ENCODE peak calls at places on chromosome 17, in ten cellular contexts. One of them, this sample, is unnamed.

GRCh38 chr17:80612997-80613731 is 68.5 kb downstream of the RPTOR start:
- DNase-seq in Panc1: no peak
- DNase-seq in MG63: no peak
- DNase-seq in tibial nerve: no peak
- DNase-seq in body of pancreas: no peak
- DNase-seq in mammary epithelial cell: no peak
- DNase-seq in AG04450: no peak
- DNase-seq in effector memory CD4-positive, alpha-beta T cell: no peak
- DNase-seq in CD8-positive, alpha-beta T cell: no peak
- DNase-seq in right lobe of liver: no peak
- DNase-seq in this sample: no peak

GRCh38 chr17:44970136-44970737 is 2.1 kb upstream of the C1QL1 start:
- DNase-seq in body of pancreas: no peak
- DNase-seq in tibial nerve: no peak
- DNase-seq in CD8-positive, alpha-beta T cell: peak; percentile 26
- DNase-seq in effector memory CD4-positive, alpha-beta T cell: no peak
- DNase-seq in MG63: no peak
- DNase-seq in Panc1: no peak
- DNase-seq in mammary epithelial cell: no peak
- DNase-seq in AG04450: no peak
- DNase-seq in right lobe of liver: no peak
- DNase-seq in this sample: no peak

GRCh38 chr17:22409160-22409751 is 716.9 kb downstream of the KCNJ18 start:
- DNase-seq in AG04450: no peak
- DNase-seq in CD8-positive, alpha-beta T cell: no peak
- DNase-seq in Panc1: no peak
- DNase-seq in effector memory CD4-positive, alpha-beta T cell: no peak
- DNase-seq in MG63: no peak
- DNase-seq in mammary epithelial cell: no peak
- DNase-seq in right lobe of liver: no peak
- DNase-seq in tibial nerve: no peak
- DNase-seq in body of pancreas: no peak
- DNase-seq in this sample: no peak

GRCh38 chr17:14019186-14019956 is 49.9 kb upstream of the COX10 start:
- DNase-seq in tibial nerve: no peak
- DNase-seq in AG04450: peak; percentile 3
- DNase-seq in effector memory CD4-positive, alpha-beta T cell: no peak
- DNase-seq in body of pancreas: no peak
- DNase-seq in right lobe of liver: peak; percentile 37
- DNase-seq in CD8-positive, alpha-beta T cell: no peak
- DNase-seq in mammary epithelial cell: peak; percentile 10
- DNase-seq in MG63: peak; percentile 57
- DNase-seq in Panc1: no peak
- DNase-seq in this sample: no peak

GRCh38 chr17:19943026-19943425 is 34.6 kb downstream of the AKAP10 start:
- DNase-seq in Panc1: no peak
- DNase-seq in mammary epithelial cell: no peak
- DNase-seq in body of pancreas: no peak
- DNase-seq in effector memory CD4-positive, alpha-beta T cell: no peak
- DNase-seq in MG63: no peak
- DNase-seq in right lobe of liver: no peak
- DNase-seq in tibial nerve: no peak
- DNase-seq in CD8-positive, alpha-beta T cell: no peak
- DNase-seq in AG04450: no peak
- DNase-seq in this sample: no peak

GRCh38 chr17:75472119-75472518 is 15.7 kb downstream of the TMEM94 start:
- DNase-seq in MG63: no peak
- DNase-seq in mammary epithelial cell: peak; percentile 33
- DNase-seq in effector memory CD4-positive, alpha-beta T cell: no peak
- DNase-seq in CD8-positive, alpha-beta T cell: no peak
- DNase-seq in tibial nerve: no peak
- DNase-seq in body of pancreas: no peak
- DNase-seq in right lobe of liver: peak; percentile 49
- DNase-seq in Panc1: no peak
- DNase-seq in AG04450: no peak
- DNase-seq in this sample: no peak

GRCh38 chr17:82948081-82948511 is 108.3 kb upstream of the ZNF750 start:
- DNase-seq in right lobe of liver: peak; percentile 15
- DNase-seq in Panc1: no peak
- DNase-seq in effector memory CD4-positive, alpha-beta T cell: no peak
- DNase-seq in MG63: no peak
- DNase-seq in tibial nerve: no peak
- DNase-seq in body of pancreas: peak; percentile 4
- DNase-seq in mammary epithelial cell: no peak
- DNase-seq in AG04450: no peak
- DNase-seq in CD8-positive, alpha-beta T cell: no peak
- DNase-seq in this sample: no peak

GRCh38 chr17:61415374-61416210 is 15.9 kb downstream of the TBX2 start:
- DNase-seq in tibial nerve: no peak
- DNase-seq in mammary epithelial cell: no peak
- DNase-seq in CD8-positive, alpha-beta T cell: no peak
- DNase-seq in body of pancreas: no peak
- DNase-seq in right lobe of liver: no peak
- DNase-seq in MG63: no peak
- DNase-seq in AG04450: no peak
- DNase-seq in effector memory CD4-positive, alpha-beta T cell: no peak
- DNase-seq in Panc1: no peak
- DNase-seq in this sample: peak; percentile 85

GRCh38 chr17:4591529-4591928 is 7.2 kb downstream of the SMTNL2 start:
- DNase-seq in Panc1: no peak
- DNase-seq in CD8-positive, alpha-beta T cell: no peak
- DNase-seq in effector memory CD4-positive, alpha-beta T cell: no peak
- DNase-seq in AG04450: no peak
- DNase-seq in body of pancreas: no peak
- DNase-seq in MG63: peak; percentile 53
- DNase-seq in right lobe of liver: no peak
- DNase-seq in tibial nerve: no peak
- DNase-seq in mammary epithelial cell: peak; percentile 25
- DNase-seq in this sample: no peak

GRCh38 chr17:70276931-70277330 is 107.6 kb downstream of the KCNJ2 start:
- DNase-seq in mammary epithelial cell: no peak
- DNase-seq in AG04450: no peak
- DNase-seq in MG63: peak; percentile 34
- DNase-seq in CD8-positive, alpha-beta T cell: no peak
- DNase-seq in body of pancreas: no peak
- DNase-seq in Panc1: no peak
- DNase-seq in right lobe of liver: no peak
- DNase-seq in effector memory CD4-positive, alpha-beta T cell: no peak
- DNase-seq in tibial nerve: no peak
- DNase-seq in this sample: no peak

GRCh38 chr17:44956076-44956475 is 8.5 kb upstream of the KIF18B start:
- DNase-seq in effector memory CD4-positive, alpha-beta T cell: no peak
- DNase-seq in mammary epithelial cell: no peak
- DNase-seq in Panc1: no peak
- DNase-seq in body of pancreas: no peak
- DNase-seq in AG04450: no peak
- DNase-seq in right lobe of liver: no peak
- DNase-seq in tibial nerve: no peak
- DNase-seq in MG63: no peak
- DNase-seq in CD8-positive, alpha-beta T cell: no peak
- DNase-seq in this sample: no peak

GRCh38 chr17:83189673-83190385 is 110.4 kb downstream of the METRNL start:
- DNase-seq in mammary epithelial cell: no peak
- DNase-seq in Panc1: no peak
- DNase-seq in body of pancreas: no peak
- DNase-seq in right lobe of liver: peak; percentile 11
- DNase-seq in effector memory CD4-positive, alpha-beta T cell: no peak
- DNase-seq in CD8-positive, alpha-beta T cell: no peak
- DNase-seq in MG63: peak; percentile 74
- DNase-seq in AG04450: peak; percentile 90
- DNase-seq in tibial nerve: peak; percentile 71
- DNase-seq in this sample: peak; percentile 82

GRCh38 chr17:6231886-6232767 is 161.9 kb downstream of the WSCD1 start:
- DNase-seq in MG63: peak; percentile 48
- DNase-seq in Panc1: no peak
- DNase-seq in CD8-positive, alpha-beta T cell: no peak
- DNase-seq in AG04450: no peak
- DNase-seq in effector memory CD4-positive, alpha-beta T cell: no peak
- DNase-seq in body of pancreas: no peak
- DNase-seq in tibial nerve: no peak
- DNase-seq in mammary epithelial cell: peak; percentile 79
- DNase-seq in right lobe of liver: no peak
- DNase-seq in this sample: no peak

GRCh38 chr17:59888145-59888750 is 4.5 kb downstream of the TUBD1 start:
- DNase-seq in mammary epithelial cell: no peak
- DNase-seq in tibial nerve: no peak
- DNase-seq in effector memory CD4-positive, alpha-beta T cell: no peak
- DNase-seq in MG63: no peak
- DNase-seq in Panc1: no peak
- DNase-seq in CD8-positive, alpha-beta T cell: no peak
- DNase-seq in right lobe of liver: no peak
- DNase-seq in body of pancreas: no peak
- DNase-seq in AG04450: no peak
- DNase-seq in this sample: no peak
- H3K27me3 ChIP-seq in mammary epithelial cell: no peaks in the 10 kb centered on the region
- H3K27me3 ChIP-seq in tibial nerve: no peaks in the 10 kb centered on the region
- H3K27me3 ChIP-seq in effector memory CD4-positive, alpha-beta T cell: no peaks in the 10 kb centered on the region
- H3K27me3 ChIP-seq in MG63: no peaks in the 10 kb centered on the region
- H3K27me3 ChIP-seq in Panc1: no peaks in the 10 kb centered on the region
- H3K27me3 ChIP-seq in CD8-positive, alpha-beta T cell: no peaks in the 10 kb centered on the region
- H3K27me3 ChIP-seq in right lobe of liver: no peaks in the 10 kb centered on the region
- H3K27me3 ChIP-seq in body of pancreas: no peaks in the 10 kb centered on the region
- H3K27me3 ChIP-seq in AG04450: no peaks in the 10 kb centered on the region
- H3K27me3 ChIP-seq in this sample: no peaks in the 10 kb centered on the region

GRCh38 chr17:48589060-48589830 is 796 bp downstream of the HOXB3 start:
- DNase-seq in Panc1: no peak
- DNase-seq in body of pancreas: no peak
- DNase-seq in AG04450: no peak
- DNase-seq in right lobe of liver: no peak
- DNase-seq in mammary epithelial cell: no peak
- DNase-seq in tibial nerve: no peak
- DNase-seq in CD8-positive, alpha-beta T cell: no peak
- DNase-seq in MG63: no peak
- DNase-seq in effector memory CD4-positive, alpha-beta T cell: no peak
- DNase-seq in this sample: no peak

GRCh38 chr17:48587276-48588073 is 2.6 kb downstream of the HOXB3 start:
- DNase-seq in right lobe of liver: no peak
- DNase-seq in tibial nerve: no peak
- DNase-seq in Panc1: no peak
- DNase-seq in body of pancreas: no peak
- DNase-seq in MG63: no peak
- DNase-seq in mammary epithelial cell: no peak
- DNase-seq in CD8-positive, alpha-beta T cell: no peak
- DNase-seq in effector memory CD4-positive, alpha-beta T cell: no peak
- DNase-seq in AG04450: no peak
- DNase-seq in this sample: no peak

GRCh38 chr17:48583708-48584582 is 5.8 kb upstream of the HOXB4 start:
- DNase-seq in right lobe of liver: no peak
- DNase-seq in mammary epithelial cell: no peak
- DNase-seq in tibial nerve: no peak
- DNase-seq in effector memory CD4-positive, alpha-beta T cell: no peak
- DNase-seq in MG63: no peak
- DNase-seq in Panc1: no peak
- DNase-seq in AG04450: no peak
- DNase-seq in body of pancreas: no peak
- DNase-seq in CD8-positive, alpha-beta T cell: no peak
- DNase-seq in this sample: no peak

GRCh38 chr17:48588074-48588415 is 2.0 kb downstream of the HOXB3 start:
- DNase-seq in CD8-positive, alpha-beta T cell: no peak
- DNase-seq in effector memory CD4-positive, alpha-beta T cell: no peak
- DNase-seq in mammary epithelial cell: no peak
- DNase-seq in MG63: no peak
- DNase-seq in right lobe of liver: no peak
- DNase-seq in AG04450: no peak
- DNase-seq in Panc1: no peak
- DNase-seq in body of pancreas: no peak
- DNase-seq in tibial nerve: no peak
- DNase-seq in this sample: no peak

GRCh38 chr17:48586355-48586924 is 3.6 kb downstream of the HOXB3 start:
- DNase-seq in tibial nerve: no peak
- DNase-seq in Panc1: no peak
- DNase-seq in body of pancreas: no peak
- DNase-seq in CD8-positive, alpha-beta T cell: no peak
- DNase-seq in AG04450: no peak
- DNase-seq in effector memory CD4-positive, alpha-beta T cell: no peak
- DNase-seq in MG63: no peak
- DNase-seq in mammary epithelial cell: no peak
- DNase-seq in right lobe of liver: peak; percentile 41
- DNase-seq in this sample: no peak
- H3K27me3 ChIP-seq in tibial nerve: peaks cover 100% of the 10 kb centered on the region
- H3K27me3 ChIP-seq in Panc1: no peaks in the 10 kb centered on the region
- H3K27me3 ChIP-seq in body of pancreas: no peaks in the 10 kb centered on the region
- H3K27me3 ChIP-seq in CD8-positive, alpha-beta T cell: peaks cover 48% of the 10 kb centered on the region
- H3K27me3 ChIP-seq in AG04450: no peaks in the 10 kb centered on the region
- H3K27me3 ChIP-seq in effector memory CD4-positive, alpha-beta T cell: peaks cover 18% of the 10 kb centered on the region
- H3K27me3 ChIP-seq in MG63: no peaks in the 10 kb centered on the region
- H3K27me3 ChIP-seq in mammary epithelial cell: no peaks in the 10 kb centered on the region
- H3K27me3 ChIP-seq in right lobe of liver: no peaks in the 10 kb centered on the region
- H3K27me3 ChIP-seq in this sample: no peaks in the 10 kb centered on the region

GRCh38 chr17:36945160-36945559 is 3.6 kb upstream of the AATF start:
- DNase-seq in body of pancreas: no peak
- DNase-seq in CD8-positive, alpha-beta T cell: no peak
- DNase-seq in tibial nerve: no peak
- DNase-seq in effector memory CD4-positive, alpha-beta T cell: no peak
- DNase-seq in Panc1: no peak
- DNase-seq in mammary epithelial cell: no peak
- DNase-seq in MG63: no peak
- DNase-seq in right lobe of liver: no peak
- DNase-seq in AG04450: no peak
- DNase-seq in this sample: no peak
- H3K27me3 ChIP-seq in body of pancreas: no peaks in the 10 kb centered on the region
- H3K27me3 ChIP-seq in CD8-positive, alpha-beta T cell: peaks cover 66% of the 10 kb centered on the region
- H3K27me3 ChIP-seq in tibial nerve: peaks cover 77% of the 10 kb centered on the region
- H3K27me3 ChIP-seq in effector memory CD4-positive, alpha-beta T cell: peaks cover 75% of the 10 kb centered on the region
- H3K27me3 ChIP-seq in Panc1: no peaks in the 10 kb centered on the region
- H3K27me3 ChIP-seq in mammary epithelial cell: peaks cover 65% of the 10 kb centered on the region
- H3K27me3 ChIP-seq in MG63: peaks cover 84% of the 10 kb centered on the region
- H3K27me3 ChIP-seq in right lobe of liver: peaks cover 27% of the 10 kb centered on the region
- H3K27me3 ChIP-seq in AG04450: peaks cover 77% of the 10 kb centered on the region
- H3K27me3 ChIP-seq in this sample: peaks cover 31% of the 10 kb centered on the region

GRCh38 chr17:81731271-81731670 is 19.2 kb downstream of the SLC25A10 start:
- DNase-seq in MG63: peak; percentile 46
- DNase-seq in mammary epithelial cell: no peak
- DNase-seq in effector memory CD4-positive, alpha-beta T cell: no peak
- DNase-seq in tibial nerve: no peak
- DNase-seq in body of pancreas: no peak
- DNase-seq in AG04450: no peak
- DNase-seq in Panc1: no peak
- DNase-seq in CD8-positive, alpha-beta T cell: no peak
- DNase-seq in right lobe of liver: no peak
- DNase-seq in this sample: no peak

GRCh38 chr17:81737947-81738800 is 26.1 kb downstream of the SLC25A10 start:
- DNase-seq in effector memory CD4-positive, alpha-beta T cell: no peak
- DNase-seq in tibial nerve: no peak
- DNase-seq in AG04450: no peak
- DNase-seq in body of pancreas: no peak
- DNase-seq in right lobe of liver: no peak
- DNase-seq in mammary epithelial cell: no peak
- DNase-seq in CD8-positive, alpha-beta T cell: no peak
- DNase-seq in MG63: no peak
- DNase-seq in Panc1: no peak
- DNase-seq in this sample: no peak

GRCh38 chr17:81734405-81735055 is 22.4 kb downstream of the SLC25A10 start:
- DNase-seq in mammary epithelial cell: no peak
- DNase-seq in MG63: no peak
- DNase-seq in right lobe of liver: peak; percentile 78
- DNase-seq in body of pancreas: peak; percentile 30
- DNase-seq in CD8-positive, alpha-beta T cell: no peak
- DNase-seq in Panc1: no peak
- DNase-seq in effector memory CD4-positive, alpha-beta T cell: no peak
- DNase-seq in tibial nerve: no peak
- DNase-seq in AG04450: no peak
- DNase-seq in this sample: no peak

GRCh38 chr17:81735181-81736102 is 23.4 kb downstream of the SLC25A10 start:
- DNase-seq in CD8-positive, alpha-beta T cell: no peak
- DNase-seq in body of pancreas: peak; percentile 25
- DNase-seq in AG04450: no peak
- DNase-seq in tibial nerve: no peak
- DNase-seq in mammary epithelial cell: peak; percentile 55
- DNase-seq in MG63: peak; percentile 52
- DNase-seq in right lobe of liver: peak; percentile 75
- DNase-seq in Panc1: no peak
- DNase-seq in effector memory CD4-positive, alpha-beta T cell: no peak
- DNase-seq in this sample: no peak

GRCh38 chr17:81733507-81734404 is 21.7 kb downstream of the SLC25A10 start:
- DNase-seq in tibial nerve: peak; percentile 67
- DNase-seq in effector memory CD4-positive, alpha-beta T cell: peak; percentile 19
- DNase-seq in mammary epithelial cell: peak; percentile 63
- DNase-seq in right lobe of liver: peak; percentile 86
- DNase-seq in body of pancreas: peak; percentile 91
- DNase-seq in Panc1: no peak
- DNase-seq in MG63: peak; percentile 82
- DNase-seq in AG04450: no peak
- DNase-seq in CD8-positive, alpha-beta T cell: no peak
- DNase-seq in this sample: no peak
- H3K27me3 ChIP-seq in tibial nerve: peaks cover 40% of the 10 kb centered on the region
- H3K27me3 ChIP-seq in effector memory CD4-positive, alpha-beta T cell: peaks cover 5% of the 10 kb centered on the region
- H3K27me3 ChIP-seq in mammary epithelial cell: no peaks in the 10 kb centered on the region
- H3K27me3 ChIP-seq in right lobe of liver: no peaks in the 10 kb centered on the region
- H3K27me3 ChIP-seq in body of pancreas: no peaks in the 10 kb centered on the region
- H3K27me3 ChIP-seq in Panc1: no peaks in the 10 kb centered on the region
- H3K27me3 ChIP-seq in MG63: no peaks in the 10 kb centered on the region
- H3K27me3 ChIP-seq in AG04450: peaks cover 4% of the 10 kb centered on the region
- H3K27me3 ChIP-seq in CD8-positive, alpha-beta T cell: no peaks in the 10 kb centered on the region
- H3K27me3 ChIP-seq in this sample: no peaks in the 10 kb centered on the region